ENCODE peak calls at places on chromosomes 3 and 15, in eight cellular contexts. One of them, this sample, is unnamed.

GRCh38 chr3:23594897-23595670 is 210.7 kb upstream of the UBE2E1 start:
- DNase-seq in heart left ventricle: no peak
- DNase-seq in body of pancreas: no peak
- DNase-seq in gastrocnemius medialis: no peak
- DNase-seq in IMR-90: peak
- DNase-seq in adrenal gland: no peak
- DNase-seq in tibial nerve: no peak
- DNase-seq in transverse colon: no peak
- DNase-seq in this sample: no peak

GRCh38 chr3:124963755-124964154 is 29.2 kb upstream of the MUC13 start:
- DNase-seq in heart left ventricle: no peak
- DNase-seq in body of pancreas: no peak
- DNase-seq in gastrocnemius medialis: no peak
- DNase-seq in IMR-90: no peak
- DNase-seq in adrenal gland: no peak
- DNase-seq in tibial nerve: no peak
- DNase-seq in transverse colon: peak
- DNase-seq in this sample: no peak

GRCh38 chr3:72344256-72345046 is 503.8 kb downstream of the SHQ1 start:
- DNase-seq in heart left ventricle: no peak
- DNase-seq in body of pancreas: no peak
- DNase-seq in gastrocnemius medialis: no peak
- DNase-seq in IMR-90: no peak
- DNase-seq in adrenal gland: no peak
- DNase-seq in tibial nerve: no peak
- DNase-seq in transverse colon: no peak
- DNase-seq in this sample: no peak

GRCh38 chr3:194270627-194271458 is 80.3 kb downstream of the CPN2 start:
- DNase-seq in heart left ventricle: peak
- DNase-seq in body of pancreas: peak
- DNase-seq in gastrocnemius medialis: peak
- DNase-seq in IMR-90: no peak
- DNase-seq in adrenal gland: peak
- DNase-seq in tibial nerve: peak
- DNase-seq in transverse colon: peak
- DNase-seq in this sample: peak

GRCh38 chr3:46715507-46716175 is 2.0 kb downstream of the PRSS50 start:
- DNase-seq in heart left ventricle: no peak
- DNase-seq in body of pancreas: no peak
- DNase-seq in gastrocnemius medialis: no peak
- DNase-seq in IMR-90: no peak
- DNase-seq in adrenal gland: no peak
- DNase-seq in tibial nerve: no peak
- DNase-seq in transverse colon: no peak
- DNase-seq in this sample: peak

GRCh38 chr15:88649286-88649733 is 10.5 kb downstream of the ISG20 start:
- DNase-seq in heart left ventricle: peak
- DNase-seq in body of pancreas: no peak
- DNase-seq in gastrocnemius medialis: no peak
- DNase-seq in IMR-90: peak
- DNase-seq in adrenal gland: no peak
- DNase-seq in tibial nerve: peak
- DNase-seq in transverse colon: peak
- DNase-seq in this sample: peak

GRCh38 chr15:101060576-101061551 is 141.7 kb downstream of the LRRK1 start:
- DNase-seq in heart left ventricle: peak
- DNase-seq in body of pancreas: no peak
- DNase-seq in gastrocnemius medialis: no peak
- DNase-seq in IMR-90: no peak
- DNase-seq in adrenal gland: no peak
- DNase-seq in tibial nerve: no peak
- DNase-seq in transverse colon: peak
- DNase-seq in this sample: no peak

GRCh38 chr3:133038731-133039398 is 674 bp downstream of the TMEM108 start:
- DNase-seq in heart left ventricle: peak
- DNase-seq in body of pancreas: peak
- DNase-seq in gastrocnemius medialis: no peak
- DNase-seq in IMR-90: no peak
- DNase-seq in adrenal gland: peak
- DNase-seq in tibial nerve: no peak
- DNase-seq in transverse colon: no peak
- DNase-seq in this sample: no peak

GRCh38 chr3:103712320-103713008 is 1277.6 kb downstream of the ZPLD1 start:
- DNase-seq in heart left ventricle: no peak
- DNase-seq in body of pancreas: no peak
- DNase-seq in gastrocnemius medialis: no peak
- DNase-seq in IMR-90: peak
- DNase-seq in adrenal gland: no peak
- DNase-seq in tibial nerve: no peak
- DNase-seq in transverse colon: no peak
- DNase-seq in this sample: no peak

GRCh38 chr15:78909791-78910228 is 35.0 kb downstream of the CTSH start:
- DNase-seq in heart left ventricle: peak
- DNase-seq in body of pancreas: peak
- DNase-seq in gastrocnemius medialis: no peak
- DNase-seq in IMR-90: peak
- DNase-seq in adrenal gland: no peak
- DNase-seq in tibial nerve: no peak
- DNase-seq in transverse colon: no peak
- DNase-seq in this sample: no peak

GRCh38 chr3:37991823-37992222 is 1.2 kb downstream of the VILL start:
- DNase-seq in heart left ventricle: no peak
- DNase-seq in body of pancreas: no peak
- DNase-seq in gastrocnemius medialis: no peak
- DNase-seq in IMR-90: no peak
- DNase-seq in adrenal gland: no peak
- DNase-seq in tibial nerve: peak
- DNase-seq in transverse colon: no peak
- DNase-seq in this sample: no peak

GRCh38 chr3:8629151-8630021 is 15.2 kb downstream of the SSUH2 start:
- DNase-seq in heart left ventricle: no peak
- DNase-seq in body of pancreas: no peak
- DNase-seq in gastrocnemius medialis: peak
- DNase-seq in IMR-90: peak
- DNase-seq in adrenal gland: peak
- DNase-seq in tibial nerve: peak
- DNase-seq in transverse colon: peak
- DNase-seq in this sample: peak

GRCh38 chr3:101383156-101383575 is 62.8 kb upstream of the IMPG2 start:
- DNase-seq in heart left ventricle: no peak
- DNase-seq in body of pancreas: no peak
- DNase-seq in gastrocnemius medialis: no peak
- DNase-seq in IMR-90: peak
- DNase-seq in adrenal gland: no peak
- DNase-seq in tibial nerve: no peak
- DNase-seq in transverse colon: no peak
- DNase-seq in this sample: no peak

GRCh38 chr3:138921316-138922292 is 25.3 kb downstream of the FOXL2 start:
- DNase-seq in heart left ventricle: no peak
- DNase-seq in body of pancreas: no peak
- DNase-seq in gastrocnemius medialis: no peak
- DNase-seq in IMR-90: peak
- DNase-seq in adrenal gland: no peak
- DNase-seq in tibial nerve: no peak
- DNase-seq in transverse colon: no peak
- DNase-seq in this sample: no peak

GRCh38 chr3:191376742-191377141 is 46.4 kb upstream of the UTS2B start:
- DNase-seq in heart left ventricle: no peak
- DNase-seq in body of pancreas: no peak
- DNase-seq in gastrocnemius medialis: no peak
- DNase-seq in IMR-90: peak
- DNase-seq in adrenal gland: no peak
- DNase-seq in tibial nerve: no peak
- DNase-seq in transverse colon: no peak
- DNase-seq in this sample: no peak

GRCh38 chr3:12916159-12916558 is 74.8 kb upstream of the RPL32 start:
- DNase-seq in heart left ventricle: no peak
- DNase-seq in body of pancreas: no peak
- DNase-seq in gastrocnemius medialis: no peak
- DNase-seq in IMR-90: no peak
- DNase-seq in adrenal gland: no peak
- DNase-seq in tibial nerve: no peak
- DNase-seq in transverse colon: peak
- DNase-seq in this sample: no peak

DNA sequence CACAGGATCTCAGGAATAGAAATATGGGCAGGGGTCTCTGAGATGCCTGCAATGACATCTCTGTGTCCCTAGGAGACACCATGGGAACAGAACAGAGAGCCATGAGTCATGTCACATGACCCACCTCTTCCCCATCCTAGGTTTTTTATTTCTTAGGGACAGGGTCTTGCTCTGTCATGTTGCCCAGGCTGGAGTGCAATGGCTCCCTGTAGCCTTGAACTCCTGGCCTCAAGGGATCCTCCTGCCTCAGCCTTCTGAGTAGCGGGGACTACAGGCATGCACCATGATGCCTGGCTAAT is 6.4 kb downstream of the ALPK3 start:
- DNase-seq in heart left ventricle: no peak
- DNase-seq in body of pancreas: no peak
- DNase-seq in gastrocnemius medialis: no peak
- DNase-seq in IMR-90: no peak
- DNase-seq in adrenal gland: no peak
- DNase-seq in tibial nerve: no peak
- DNase-seq in transverse colon: no peak
- DNase-seq in this sample: no peak
- H3K27ac ChIP-seq in heart left ventricle: peak
- H3K27ac ChIP-seq in body of pancreas: no peak
- H3K27ac ChIP-seq in gastrocnemius medialis: peak
- H3K27ac ChIP-seq in IMR-90: no peak
- H3K27ac ChIP-seq in adrenal gland: peak
- H3K27ac ChIP-seq in tibial nerve: peak
- H3K27ac ChIP-seq in transverse colon: peak
- H3K27ac ChIP-seq in this sample: no peak

GRCh38 chr3:141875893-141876380 is 506 bp upstream of the ATP1B3 start:
- DNase-seq in heart left ventricle: peak
- DNase-seq in body of pancreas: peak
- DNase-seq in gastrocnemius medialis: peak
- DNase-seq in IMR-90: peak
- DNase-seq in adrenal gland: peak
- DNase-seq in tibial nerve: peak
- DNase-seq in transverse colon: peak
- DNase-seq in this sample: no peak

GRCh38 chr3:141876891-141877561 is 583 bp downstream of the ATP1B3 start:
- DNase-seq in heart left ventricle: peak
- DNase-seq in body of pancreas: peak
- DNase-seq in gastrocnemius medialis: peak
- DNase-seq in IMR-90: peak
- DNase-seq in adrenal gland: peak
- DNase-seq in tibial nerve: no peak
- DNase-seq in transverse colon: peak
- DNase-seq in this sample: no peak

GRCh38 chr3:141875374-141875892 is 1.0 kb upstream of the ATP1B3 start:
- DNase-seq in heart left ventricle: peak
- DNase-seq in body of pancreas: peak
- DNase-seq in gastrocnemius medialis: peak
- DNase-seq in IMR-90: peak
- DNase-seq in adrenal gland: peak
- DNase-seq in tibial nerve: peak
- DNase-seq in transverse colon: peak
- DNase-seq in this sample: peak

GRCh38 chr3:141877911-141878310 is 1.5 kb downstream of the ATP1B3 start:
- DNase-seq in heart left ventricle: no peak
- DNase-seq in body of pancreas: no peak
- DNase-seq in gastrocnemius medialis: no peak
- DNase-seq in IMR-90: peak
- DNase-seq in adrenal gland: no peak
- DNase-seq in tibial nerve: no peak
- DNase-seq in transverse colon: no peak
- DNase-seq in this sample: no peak

DNA sequence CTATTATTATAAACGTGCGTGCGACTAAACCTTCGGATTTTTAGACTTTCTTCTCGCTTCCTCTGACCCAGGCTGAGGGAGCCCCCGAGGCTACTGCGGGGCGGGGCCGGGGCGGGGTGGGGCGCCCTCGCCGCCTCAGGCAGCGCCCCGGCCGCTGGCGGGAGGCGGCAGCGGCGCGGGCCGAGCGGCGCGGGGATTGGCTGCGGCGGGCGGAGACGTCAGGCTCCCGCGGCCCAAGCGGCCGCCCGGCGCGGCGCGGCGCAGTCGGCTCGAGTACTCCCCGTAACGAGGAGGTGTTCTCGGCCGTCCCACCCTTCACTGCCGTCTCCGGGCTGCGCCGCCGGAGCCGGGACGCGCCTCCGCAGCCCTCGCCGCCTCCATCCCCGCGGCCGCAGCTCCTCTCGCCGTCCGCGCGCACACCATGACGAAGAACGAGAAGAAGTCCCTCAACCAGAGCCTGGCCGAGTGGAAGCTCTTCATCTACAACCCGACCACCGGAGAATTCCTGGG is at the start of gene ATP1B3:
- DNase-seq in heart left ventricle: peak
- DNase-seq in body of pancreas: peak
- DNase-seq in gastrocnemius medialis: peak
- DNase-seq in IMR-90: peak
- DNase-seq in adrenal gland: peak
- DNase-seq in tibial nerve: no peak
- DNase-seq in transverse colon: peak
- DNase-seq in this sample: peak
- TF ChIP-seq POLR2A in heart left ventricle: peak
- TF ChIP-seq POLR2A in body of pancreas: peak
- TF ChIP-seq POLR2A in gastrocnemius medialis: peak
- TF ChIP-seq POLR2A in IMR-90: peak
- TF ChIP-seq POLR2A in adrenal gland: peak
- TF ChIP-seq POLR2A in tibial nerve: peak
- TF ChIP-seq POLR2A in transverse colon: peak
- TF ChIP-seq POLR2A in this sample: peak

DNA sequence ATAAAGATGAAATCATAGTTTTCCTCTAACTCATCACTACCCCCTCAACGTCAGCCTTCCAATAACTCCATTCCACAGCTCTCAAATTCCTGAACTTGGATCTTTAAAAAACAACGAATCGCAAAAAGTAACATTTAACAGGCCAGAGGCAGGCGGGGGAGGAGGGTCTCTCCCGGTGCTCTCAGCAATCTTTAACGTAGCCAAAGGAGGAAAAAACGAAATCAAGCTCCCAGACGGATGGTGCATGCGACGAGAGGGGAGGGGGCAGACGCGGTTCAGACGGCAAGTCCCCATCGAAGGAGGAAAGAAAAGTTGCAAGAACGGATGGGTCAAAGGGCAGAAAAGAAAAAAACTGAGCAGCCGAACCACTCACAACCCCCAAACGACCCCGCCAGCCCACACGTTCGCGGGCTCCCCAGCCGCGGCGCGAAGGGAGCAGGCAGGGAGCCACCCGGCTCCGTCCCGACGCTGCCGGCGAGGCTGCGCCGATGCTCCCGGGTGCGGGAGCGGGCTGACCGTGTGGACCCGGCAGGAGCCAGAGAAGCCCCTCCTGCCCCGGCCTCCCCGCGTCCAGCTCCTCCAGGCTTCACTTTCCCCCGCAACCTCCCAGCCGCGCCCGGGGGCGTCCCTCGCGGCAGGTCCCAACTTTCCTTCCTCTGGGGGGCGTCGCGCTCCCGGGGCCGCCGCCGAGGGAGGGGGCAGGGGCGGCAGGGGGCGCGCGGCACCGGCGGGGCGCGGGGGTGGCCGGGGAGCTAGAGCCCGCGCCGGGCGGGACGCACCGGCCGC is 661 bp downstream of the PEAK1 start:
- DNase-seq in heart left ventricle: peak
- DNase-seq in body of pancreas: peak
- DNase-seq in gastrocnemius medialis: peak
- DNase-seq in IMR-90: peak
- DNase-seq in adrenal gland: peak
- DNase-seq in tibial nerve: no peak
- DNase-seq in transverse colon: peak
- DNase-seq in this sample: no peak
- H3K27ac ChIP-seq in heart left ventricle: peak
- H3K27ac ChIP-seq in body of pancreas: peak
- H3K27ac ChIP-seq in gastrocnemius medialis: peak
- H3K27ac ChIP-seq in IMR-90: peak
- H3K27ac ChIP-seq in adrenal gland: peak
- H3K27ac ChIP-seq in tibial nerve: peak
- H3K27ac ChIP-seq in transverse colon: peak
- H3K27ac ChIP-seq in this sample: peak

GRCh38 chr15:90264649-90265048 is 823 bp upstream of the NGRN start:
- DNase-seq in heart left ventricle: no peak
- DNase-seq in body of pancreas: no peak
- DNase-seq in gastrocnemius medialis: no peak
- DNase-seq in IMR-90: no peak
- DNase-seq in adrenal gland: no peak
- DNase-seq in tibial nerve: no peak
- DNase-seq in transverse colon: peak
- DNase-seq in this sample: no peak
- TF ChIP-seq POLR2A in heart left ventricle: no peak
- TF ChIP-seq POLR2A in body of pancreas: no peak
- TF ChIP-seq POLR2A in gastrocnemius medialis: no peak
- TF ChIP-seq POLR2A in IMR-90: no peak
- TF ChIP-seq POLR2A in adrenal gland: no peak
- TF ChIP-seq POLR2A in tibial nerve: no peak
- TF ChIP-seq POLR2A in transverse colon: no peak
- TF ChIP-seq POLR2A in this sample: no peak

This sample was measured in breast epithelium.